ENCODE peak calls at places on chromosomes 13 and 19, in six cellular contexts. G is IMR-90, P is tibial nerve, S is HCT116, F is Peyer's patch, R is uterus. E is an unnamed sample.

GRCh38 chr19:47512183-47512947 is 2.5 kb downstream of the NAPA start:
- DNase-seq in G (peak), R (peak), S (no peak), F (no peak), P (peak), E (no peak)

GRCh38 chr19:35140898-35141626 is 2.0 kb upstream of the FXYD7 start:
- DNase-seq in P (peak), R (peak), S (peak), G (peak), F (peak), E (peak)

GRCh38 chr13:97333983-97334382 is 100.0 kb upstream of the RAP2A start:
- DNase-seq in P (no peak), R (no peak), F (no peak), G (no peak), S (no peak), E (no peak)

GRCh38 chr19:10271543-10272086 is 695 bp downstream of the ICAM1 start:
- DNase-seq in P (no peak), S (no peak), G (peak), F (no peak), R (no peak), E (no peak)

GRCh38 chr19:1780272-1780957 is 27.1 kb downstream of the ONECUT3 start:
- DNase-seq in S (no peak), F (no peak), R (no peak), P (no peak), G (peak), E (no peak)

GRCh38 chr19:28519218-28519779 is 693.7 kb downstream of the UQCRFS1 start:
- DNase-seq in F (no peak), R (no peak), G (no peak), S (no peak), P (no peak), E (no peak)

GRCh38 chr13:79678100-79678499 is 197.1 kb downstream of the NDFIP2 start:
- DNase-seq in G (peak), P (no peak), R (no peak), S (no peak), F (no peak), E (no peak)

GRCh38 chr13:41302743-41303142 is 8.3 kb upstream of the NAA16 start:
- DNase-seq in G (no peak), F (no peak), R (no peak), S (no peak), P (no peak), E (no peak)

GRCh38 chr19:46351241-46352041 is 4.6 kb downstream of the PPP5C start:
- DNase-seq in S (no peak), F (no peak), G (peak), R (peak), P (no peak), E (no peak)

GRCh38 chr19:49954092-49954825 is 6.7 kb downstream of the SIGLEC11 start:
- DNase-seq in R (no peak), G (peak), S (no peak), F (no peak), P (no peak), E (no peak)

GRCh38 chr13:31968473-31968872 is 63.1 kb upstream of the FRY start:
- DNase-seq in S (no peak), P (peak), G (no peak), R (peak), F (no peak), E (no peak)

GRCh38 chr19:17086129-17086528 is 10.6 kb downstream of the MYO9B start:
- DNase-seq in G (no peak), F (no peak), S (no peak), P (no peak), R (no peak), E (no peak)

GRCh38 chr13:51453308-51453958 is 597 bp upstream of the INTS6 start:
- DNase-seq in S (no peak), F (peak), G (no peak), R (peak), P (peak), E (peak)

GRCh38 chr19:45023048-45023447 is 15.8 kb upstream of the CLASRP start:
- DNase-seq in P (no peak), S (no peak), G (no peak), R (no peak), F (no peak), E (no peak)

GRCh38 chr19:7982103-7982502 is 23.3 kb downstream of the ELAVL1 start:
- DNase-seq in R (no peak), G (no peak), P (no peak), S (no peak), F (no peak), E (no peak)

GRCh38 chr13:49976314-49977258 is 20.3 kb upstream of the TRIM13 start:
- DNase-seq in P (peak), S (peak), F (peak), R (peak), G (peak), E (peak)

GRCh38 chr19:1435378-1435989 is 2.7 kb upstream of the RPS15 start:
- DNase-seq in F (no peak), P (no peak), G (no peak), S (no peak), R (peak), E (no peak)

GRCh38 chr19:42071247-42071646 is 1.2 kb upstream of the GRIK5 start:
- DNase-seq in R (no peak), G (no peak), P (no peak), S (no peak), F (no peak), E (no peak)

GRCh38 chr19:801861-802496 is 4.7 kb downstream of the PTBP1 start:
- DNase-seq in S (no peak), F (no peak), R (no peak), G (peak), P (no peak), E (no peak)

GRCh38 chr19:56595548-56595899 is 422 bp downstream of the ZNF71 start:
- DNase-seq in S (no peak), G (peak), F (no peak), P (no peak), R (no peak), E (no peak)

GRCh38 chr13:106503272-106503671 is 32.2 kb downstream of the EFNB2 start:
- DNase-seq in G (no peak), F (no peak), P (no peak), R (no peak), S (no peak), E (no peak)
- H3K27ac ChIP-seq in G (no peak), F (no peak), P (no peak), R (peak), S (no peak), E (peak)

GRCh38 chr19:43767316-43767715 is 12.6 kb upstream of the SMG9 start:
- DNase-seq in R (no peak), S (no peak), P (no peak), F (no peak), G (no peak), E (no peak)

GRCh38 chr19:43763473-43763939 is 8.7 kb upstream of the SMG9 start:
- DNase-seq in R (no peak), F (no peak), S (no peak), G (peak), P (no peak), E (no peak)

GRCh38 chr19:43766755-43767043 is 11.9 kb upstream of the SMG9 start:
- DNase-seq in F (no peak), R (no peak), P (no peak), S (no peak), G (no peak), E (no peak)

GRCh38 chr19:43762814-43763213 is 8.1 kb upstream of the SMG9 start:
- DNase-seq in S (no peak), G (no peak), R (no peak), P (no peak), F (no peak), E (no peak)

GRCh38 chr19:43765109-43765876 is 10.5 kb upstream of the SMG9 start:
- DNase-seq in S (peak), P (peak), F (no peak), G (peak), R (peak), E (no peak)
- TF ChIP-seq POLR2A in S (no peak), P (no peak), F (no peak), G (no peak), R (no peak), E (no peak)

GRCh38 chr19:38616265-38616664 is 1.5 kb downstream of the MAP4K1 start:
- DNase-seq in R (no peak), P (no peak), S (no peak), F (no peak), G (no peak), E (no peak)

GRCh38 chr19:38617764-38618589 is at the start of gene MAP4K1:
- DNase-seq in R (no peak), F (peak), P (no peak), G (no peak), S (no peak), E (no peak)

GRCh38 chr19:38618590-38619360 is at the start of gene EIF3K:
- DNase-seq in R (peak), G (peak), S (peak), P (peak), F (peak), E (peak)

GRCh38 chr19:38615007-38615581 is 2.7 kb downstream of the MAP4K1 start:
- DNase-seq in P (no peak), R (no peak), S (no peak), F (no peak), G (no peak), E (no peak)

DNA sequence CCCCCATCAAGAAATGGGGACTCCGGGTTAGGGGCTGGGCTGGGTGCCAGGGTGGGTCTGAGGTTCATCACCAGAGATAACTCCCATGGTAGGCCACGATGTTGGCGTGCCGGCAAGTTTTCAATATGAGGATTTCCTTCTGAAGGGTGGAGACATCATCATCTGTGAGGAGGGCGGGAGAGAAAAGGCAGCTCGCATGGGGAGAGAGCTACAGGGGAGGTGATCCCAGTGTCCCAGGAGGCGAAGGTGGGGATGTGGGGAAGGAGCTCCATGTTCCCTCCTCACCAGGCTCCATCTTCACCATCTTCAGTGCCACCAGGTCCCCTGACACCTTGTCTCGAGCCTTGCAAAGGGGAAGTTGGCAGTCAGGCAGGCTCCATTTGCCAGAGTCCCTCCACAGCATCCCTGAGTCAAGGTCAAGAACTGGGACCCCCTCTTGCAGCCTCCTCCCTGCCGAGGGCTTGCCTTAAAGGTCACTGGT is 430 bp downstream of the MAP4K1 start:
- DNase-seq in S (no peak), F (no peak), P (no peak), G (no peak), R (no peak), E (no peak)
- H3K4me3 ChIP-seq in S (no peak), F (peak), P (no peak), G (no peak), R (no peak), E (no peak)

DNA sequence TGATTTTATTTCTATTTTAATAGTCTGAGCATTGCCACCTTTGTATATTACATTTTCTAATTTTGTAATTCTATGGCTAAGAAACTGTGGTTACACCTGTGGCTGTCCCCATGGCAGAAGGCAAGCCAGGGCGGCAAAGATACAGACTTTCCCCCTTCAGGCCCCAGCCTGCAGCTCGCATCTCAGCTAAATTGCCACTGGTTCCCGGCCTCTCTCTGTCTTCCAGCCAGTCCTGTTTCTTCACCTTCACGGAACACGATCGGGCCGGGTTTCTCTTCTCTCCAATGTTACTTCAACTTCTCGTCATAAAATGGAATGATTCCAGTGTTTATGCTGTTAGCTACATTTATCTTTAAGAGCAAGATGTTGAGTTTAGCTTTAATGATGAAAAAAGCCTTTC is 124.5 kb upstream of the ZNF507 start:
- DNase-seq in R (no peak), S (no peak), P (no peak), G (no peak), F (no peak), E (no peak)
- H3K27ac ChIP-seq in R (no peak), S (no peak), P (no peak), G (no peak), F (no peak), E (no peak)

GRCh38 chr19:6705931-6706632 is 14.4 kb downstream of the C3 start:
- DNase-seq in F (peak), R (no peak), G (no peak), S (no peak), P (no peak), E (no peak)

GRCh38 chr19:6697291-6697690 is 23.2 kb downstream of the C3 start:
- DNase-seq in S (no peak), R (no peak), G (no peak), P (no peak), F (no peak), E (no peak)

GRCh38 chr19:6696239-6696820 is 24.1 kb downstream of the C3 start:
- DNase-seq in F (no peak), S (no peak), R (no peak), G (no peak), P (no peak), E (no peak)

GRCh38 chr19:6699935-6700334 is 20.5 kb downstream of the C3 start:
- DNase-seq in F (no peak), P (no peak), R (no peak), S (no peak), G (no peak), E (no peak)

GRCh38 chr19:6700586-6701316 is 19.7 kb downstream of the C3 start:
- DNase-seq in R (no peak), S (no peak), G (no peak), P (no peak), F (peak), E (no peak)
- TF ChIP-seq POLR2A in R (no peak), S (no peak), G (no peak), P (no peak), F (no peak), E (no peak)

GRCh38 chr19:18438331-18439024 is 545 bp upstream of the ISYNA1 start:
- DNase-seq in P (no peak), G (no peak), R (peak), F (no peak), S (no peak), E (no peak)
- H3K4me3 ChIP-seq in P (no peak), G (no peak), R (peak), F (peak), S (peak), E (peak)

DNA sequence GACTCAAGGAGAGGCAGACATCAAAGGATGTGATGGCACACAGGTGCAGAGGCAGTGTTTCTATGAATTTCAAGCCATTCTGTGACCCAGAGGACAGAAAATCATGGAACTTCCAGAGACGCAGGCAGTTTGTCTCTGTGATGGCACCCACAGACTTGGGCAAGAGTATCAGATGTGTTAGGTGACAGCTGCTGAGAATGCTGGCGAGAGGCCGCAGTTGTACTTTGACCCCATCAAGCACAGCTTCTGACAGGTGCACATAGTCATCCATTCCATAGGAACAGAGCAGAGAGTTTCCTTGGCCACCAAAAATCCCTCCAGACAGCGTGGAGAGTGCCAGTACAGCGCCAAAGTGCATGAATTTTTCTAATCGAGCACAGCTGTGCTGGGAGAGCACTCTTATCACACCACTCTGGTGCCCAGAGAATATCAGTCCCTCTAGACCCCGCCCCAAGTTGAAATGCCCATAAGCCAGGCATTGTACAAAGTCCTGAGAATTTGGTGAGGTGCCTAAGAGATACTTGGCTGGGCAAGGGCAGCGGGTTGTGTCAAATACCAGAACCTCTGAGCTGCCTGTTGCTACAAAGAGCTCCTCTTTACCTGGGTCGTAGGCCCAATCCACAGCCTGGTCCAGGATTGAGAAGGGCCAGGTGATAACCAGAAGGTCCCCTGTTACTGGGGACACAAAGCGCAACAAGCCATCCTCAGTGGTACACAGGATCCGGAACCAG is 12.4 kb downstream of the WDR87 start:
- DNase-seq in F (no peak), G (no peak), S (no peak), R (no peak), P (no peak), E (no peak)
- H3K27ac ChIP-seq in F (no peak), G (no peak), S (no peak), R (no peak), P (no peak), E (no peak)

DNA sequence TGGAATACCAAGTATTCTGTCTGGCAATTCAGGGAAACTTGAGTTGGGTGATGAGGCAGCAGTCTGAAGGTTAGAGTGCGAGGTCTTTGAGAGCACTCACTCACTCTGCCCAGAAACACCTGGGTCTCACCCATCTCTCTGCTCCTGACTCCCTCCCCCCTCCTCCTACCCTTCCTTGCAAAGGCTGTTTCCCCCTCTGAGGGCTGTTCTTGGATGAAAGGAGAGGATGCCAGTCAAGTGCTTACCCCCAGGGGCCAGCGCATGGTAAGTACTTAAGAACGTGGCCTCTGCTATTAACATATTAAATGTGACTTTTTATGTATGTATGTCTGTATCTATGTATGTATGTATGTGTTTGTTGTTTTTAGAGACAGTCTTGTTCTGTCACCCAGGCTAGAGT is 22.5 kb downstream of the SIPA1L3 start:
- DNase-seq in R (no peak), S (no peak), F (no peak), P (no peak), G (no peak), E (no peak)
- TF ChIP-seq POLR2A in R (no peak), S (no peak), F (no peak), P (no peak), G (no peak), E (no peak)

GRCh38 chr13:93476175-93476574 is 249.6 kb downstream of the GPC6 start:
- DNase-seq in P (no peak), R (no peak), F (no peak), S (no peak), G (peak), E (no peak)
- H3K4me3 ChIP-seq in P (no peak), R (no peak), F (no peak), S (no peak), G (no peak), E (no peak)

GRCh38 chr13:48506092-48506701 is 26.7 kb downstream of the RCBTB2 start:
- DNase-seq in S (no peak), F (no peak), P (no peak), R (no peak), G (no peak), E (no peak)
- H3K27ac ChIP-seq in S (no peak), F (peak), P (no peak), R (peak), G (peak), E (peak)

E was measured in gastrocnemius medialis.